ENCODE peak calls at places on chromosomes 13 and 19, in nine cellular contexts. J is OCI-M1; S is GM03348; M is activated effector memory CD4-positive, alpha-beta T cell treated with Interleukin-2 at 50 U/mL for 16 hours; C is activated gamma-delta T cell treated with Interleukin-2 at 50 U/mL for 16 hours; Z is hypothalamus; Y is stimulated activated CD4-positive, alpha-beta T cell treated with anti-CD3 and anti-CD28 coated beads, Interleukin-4, amount 100 ng/mL, for 48 hours; U is brain microvascular endothelial cell; D is H7. E is an unnamed sample.

GRCh38 chr13:28718538-28719226 is at the start of gene SLC46A3:
- DNase-seq in J (peak), S (peak), M (peak), C (peak), Z (peak), Y (peak), U (peak), D (peak), E (peak)

GRCh38 chr13:24075137-24075975 is 85.2 kb upstream of the SPATA13 start:
- DNase-seq in J (no peak), S (no peak), M (no peak), C (no peak), Z (no peak), Y (no peak), U (no peak), D (no peak), E (no peak)

GRCh38 chr19:33231511-33231910 is 5.9 kb upstream of the SLC7A10 start:
- DNase-seq in J (no peak), S (peak), M (no peak), C (no peak), Z (no peak), Y (no peak), U (no peak), D (no peak), E (no peak)

GRCh38 chr19:12872941-12873890 is 8.0 kb downstream of the DNASE2 start:
- DNase-seq in J (peak), S (peak), M (no peak), C (peak), Z (no peak), Y (peak), U (peak), D (peak), E (no peak)

GRCh38 chr13:21420706-21421105 is 38.4 kb downstream of the ZDHHC20 start:
- DNase-seq in J (no peak), S (peak), M (no peak), C (no peak), Z (no peak), Y (no peak), U (peak), D (no peak), E (no peak)

GRCh38 chr13:61162636-61163035 is 253.0 kb downstream of the PCDH20 start:
- DNase-seq in J (no peak), S (no peak), M (no peak), C (no peak), Z (no peak), Y (no peak), U (no peak), D (no peak), E (no peak)

GRCh38 chr19:34490141-34490766 is 8.7 kb downstream of the WTIP start:
- DNase-seq in J (no peak), S (no peak), M (no peak), C (no peak), Z (no peak), Y (no peak), U (no peak), D (peak), E (no peak)

GRCh38 chr13:79402074-79402635 is 3.9 kb downstream of the RBM26 start:
- DNase-seq in J (no peak), S (no peak), M (no peak), C (no peak), Z (no peak), Y (no peak), U (no peak), D (no peak), E (no peak)

GRCh38 chr19:53254451-53255341 is at the start of gene ZNF677:
- DNase-seq in J (peak), S (peak), M (peak), C (peak), Z (peak), Y (peak), U (peak), D (peak), E (peak)

GRCh38 chr19:8814176-8814575 is 17.9 kb downstream of the ZNF558 start:
- DNase-seq in J (no peak), S (no peak), M (no peak), C (no peak), Z (no peak), Y (no peak), U (no peak), D (no peak), E (no peak)

GRCh38 chr19:32037998-32038732 is 307.2 kb upstream of the ZNF507 start:
- DNase-seq in J (no peak), S (no peak), M (no peak), C (no peak), Z (no peak), Y (no peak), U (no peak), D (no peak), E (no peak)

GRCh38 chr19:12896460-12896859 is 5.5 kb downstream of the GCDH start:
- DNase-seq in J (no peak), S (no peak), M (no peak), C (no peak), Z (no peak), Y (no peak), U (no peak), D (no peak), E (no peak)

GRCh38 chr19:6392219-6393073 is 518 bp downstream of the GTF2F1 start:
- DNase-seq in J (peak), S (no peak), M (no peak), C (no peak), Z (no peak), Y (no peak), U (no peak), D (peak), E (no peak)

GRCh38 chr19:46189971-46190335 is 39.6 kb upstream of the IGFL1 start:
- DNase-seq in J (no peak), S (no peak), M (no peak), C (no peak), Z (no peak), Y (no peak), U (no peak), D (no peak), E (no peak)

GRCh38 chr19:45395524-45396388 is 9.1 kb downstream of the PPP1R13L start:
- DNase-seq in J (no peak), S (no peak), M (no peak), C (no peak), Z (no peak), Y (no peak), U (no peak), D (peak), E (no peak)

GRCh38 chr19:47491358-47492136 is 7.5 kb upstream of the KPTN start:
- DNase-seq in J (no peak), S (no peak), M (no peak), C (no peak), Z (no peak), Y (no peak), U (no peak), D (no peak), E (no peak)

GRCh38 chr13:80224468-80224867 is 116.5 kb downstream of the SPRY2 start:
- DNase-seq in J (peak), S (peak), M (no peak), C (no peak), Z (no peak), Y (no peak), U (no peak), D (no peak), E (no peak)

GRCh38 chr13:101053694-101054093 is 362.6 kb downstream of the NALCN start:
- DNase-seq in J (no peak), S (no peak), M (no peak), C (no peak), Z (no peak), Y (no peak), U (peak), D (no peak), E (no peak)

GRCh38 chr13:60572003-60572792 is 175.2 kb downstream of the TDRD3 start:
- DNase-seq in J (peak), S (no peak), M (no peak), C (no peak), Z (no peak), Y (no peak), U (peak), D (peak), E (no peak)

GRCh38 chr19:8194528-8195275 is 14.5 kb upstream of the CERS4 start:
- DNase-seq in J (no peak), S (no peak), M (peak), C (peak), Z (no peak), Y (no peak), U (no peak), D (no peak), E (peak)

GRCh38 chr13:113053801-113054604 is 51.6 kb upstream of the F7 start:
- DNase-seq in J (no peak), S (no peak), M (no peak), C (no peak), Z (no peak), Y (no peak), U (no peak), D (no peak), E (no peak)

GRCh38 chr19:31784631-31785237 is 435.5 kb upstream of the TSHZ3 start:
- DNase-seq in J (no peak), S (no peak), M (no peak), C (no peak), Z (no peak), Y (no peak), U (no peak), D (no peak), E (no peak)

GRCh38 chr19:6218497-6219146 is 61.2 kb downstream of the MLLT1 start:
- DNase-seq in J (peak), S (peak), M (peak), C (peak), Z (peak), Y (peak), U (peak), D (peak), E (peak)

GRCh38 chr19:8578642-8579265 is 1.5 kb upstream of the MYO1F start:
- DNase-seq in J (peak), S (peak), M (peak), C (peak), Z (peak), Y (peak), U (peak), D (peak), E (peak)

GRCh38 chr13:50230365-50230978 is 215.2 kb downstream of the KCNRG start:
- DNase-seq in J (peak), S (peak), M (no peak), C (no peak), Z (no peak), Y (no peak), U (no peak), D (no peak), E (no peak)

GRCh38 chr13:57138988-57139387 is 1.7 kb upstream of the PRR20A start:
- DNase-seq in J (no peak), S (no peak), M (no peak), C (no peak), Z (no peak), Y (no peak), U (no peak), D (no peak), E (no peak)

GRCh38 chr13:34722931-34723330 is 219.1 kb upstream of the NBEA start:
- DNase-seq in J (no peak), S (no peak), M (no peak), C (no peak), Z (no peak), Y (no peak), U (no peak), D (no peak), E (no peak)

GRCh38 chr19:12521996-12522395 is 29.3 kb downstream of the ZNF564 start:
- DNase-seq in J (peak), S (no peak), M (no peak), C (no peak), Z (no peak), Y (peak), U (no peak), D (peak), E (no peak)

GRCh38 chr13:44746690-44747089 is 170.6 kb upstream of the TSC22D1 start:
- DNase-seq in J (no peak), S (peak), M (no peak), C (no peak), Z (no peak), Y (no peak), U (no peak), D (no peak), E (no peak)